ENCODE peak calls at places on chromosomes 12 and 14, in eight cellular contexts. One of them, this sample, is unnamed.

GRCh38 chr12:11015775-11016430 is 6.5 kb downstream of the TAS2R19 start:
- DNase-seq in SW 1271: no peak
- DNase-seq in midbrain: no peak
- DNase-seq in NCI-H748 treated with DMSO at 0.1 percent for 48 hours: no peak
- DNase-seq in NCI-H2029: no peak
- DNase-seq in fibroblast of lung: no peak
- DNase-seq in right lobe of liver: no peak
- DNase-seq in stimulated activated naive CD4-positive, alpha-beta T cell treated with Interleukin-2 at 50 U/mL for 16 hours: no peak
- DNase-seq in this sample: no peak

GRCh38 chr12:97097734-97098133 is 190.7 kb downstream of the NEDD1 start:
- DNase-seq in midbrain: no peak
- DNase-seq in fibroblast of lung: no peak
- DNase-seq in SW 1271: no peak
- DNase-seq in right lobe of liver: no peak
- DNase-seq in NCI-H2029: no peak
- DNase-seq in stimulated activated naive CD4-positive, alpha-beta T cell treated with Interleukin-2 at 50 U/mL for 16 hours: no peak
- DNase-seq in NCI-H748 treated with DMSO at 0.1 percent for 48 hours: no peak
- DNase-seq in this sample: no peak

GRCh38 chr12:26869908-26870459 is 37.0 kb upstream of the ITPR2 start:
- DNase-seq in fibroblast of lung: no peak
- DNase-seq in SW 1271: no peak
- DNase-seq in stimulated activated naive CD4-positive, alpha-beta T cell treated with Interleukin-2 at 50 U/mL for 16 hours: no peak
- DNase-seq in midbrain: no peak
- DNase-seq in right lobe of liver: no peak
- DNase-seq in NCI-H748 treated with DMSO at 0.1 percent for 48 hours: no peak
- DNase-seq in NCI-H2029: peak
- DNase-seq in this sample: no peak

GRCh38 chr12:124545508-124546418 is 21.6 kb downstream of the NCOR2 start:
- DNase-seq in NCI-H748 treated with DMSO at 0.1 percent for 48 hours: no peak
- DNase-seq in fibroblast of lung: peak
- DNase-seq in right lobe of liver: no peak
- DNase-seq in NCI-H2029: no peak
- DNase-seq in midbrain: no peak
- DNase-seq in stimulated activated naive CD4-positive, alpha-beta T cell treated with Interleukin-2 at 50 U/mL for 16 hours: peak
- DNase-seq in SW 1271: no peak
- DNase-seq in this sample: peak

GRCh38 chr14:54812661-54813060 is 90.0 kb downstream of the GCH1 start:
- DNase-seq in SW 1271: no peak
- DNase-seq in fibroblast of lung: no peak
- DNase-seq in midbrain: no peak
- DNase-seq in right lobe of liver: no peak
- DNase-seq in stimulated activated naive CD4-positive, alpha-beta T cell treated with Interleukin-2 at 50 U/mL for 16 hours: no peak
- DNase-seq in NCI-H2029: no peak
- DNase-seq in NCI-H748 treated with DMSO at 0.1 percent for 48 hours: no peak
- DNase-seq in this sample: no peak

GRCh38 chr14:102510616-102511520 is 1.3 kb upstream of the ANKRD9 start:
- DNase-seq in stimulated activated naive CD4-positive, alpha-beta T cell treated with Interleukin-2 at 50 U/mL for 16 hours: no peak
- DNase-seq in SW 1271: no peak
- DNase-seq in midbrain: no peak
- DNase-seq in fibroblast of lung: no peak
- DNase-seq in NCI-H748 treated with DMSO at 0.1 percent for 48 hours: no peak
- DNase-seq in right lobe of liver: no peak
- DNase-seq in NCI-H2029: peak
- DNase-seq in this sample: no peak

GRCh38 chr14:69260246-69260978 is 454 bp downstream of the GALNT16 start:
- DNase-seq in SW 1271: no peak
- DNase-seq in fibroblast of lung: peak
- DNase-seq in NCI-H748 treated with DMSO at 0.1 percent for 48 hours: no peak
- DNase-seq in stimulated activated naive CD4-positive, alpha-beta T cell treated with Interleukin-2 at 50 U/mL for 16 hours: no peak
- DNase-seq in right lobe of liver: no peak
- DNase-seq in NCI-H2029: no peak
- DNase-seq in midbrain: no peak
- DNase-seq in this sample: no peak

GRCh38 chr12:75825686-75826085 is 205.9 kb downstream of the PHLDA1 start:
- DNase-seq in stimulated activated naive CD4-positive, alpha-beta T cell treated with Interleukin-2 at 50 U/mL for 16 hours: no peak
- DNase-seq in SW 1271: no peak
- DNase-seq in NCI-H748 treated with DMSO at 0.1 percent for 48 hours: no peak
- DNase-seq in right lobe of liver: no peak
- DNase-seq in NCI-H2029: no peak
- DNase-seq in fibroblast of lung: peak
- DNase-seq in midbrain: no peak
- DNase-seq in this sample: no peak

GRCh38 chr14:21795456-21795855 is 121.8 kb upstream of the OR4E1 start:
- DNase-seq in NCI-H2029: no peak
- DNase-seq in NCI-H748 treated with DMSO at 0.1 percent for 48 hours: no peak
- DNase-seq in fibroblast of lung: no peak
- DNase-seq in right lobe of liver: no peak
- DNase-seq in stimulated activated naive CD4-positive, alpha-beta T cell treated with Interleukin-2 at 50 U/mL for 16 hours: no peak
- DNase-seq in midbrain: no peak
- DNase-seq in SW 1271: no peak
- DNase-seq in this sample: no peak

GRCh38 chr12:75913502-75914110 is 118.0 kb downstream of the PHLDA1 start:
- DNase-seq in right lobe of liver: no peak
- DNase-seq in SW 1271: no peak
- DNase-seq in NCI-H748 treated with DMSO at 0.1 percent for 48 hours: no peak
- DNase-seq in midbrain: no peak
- DNase-seq in fibroblast of lung: peak
- DNase-seq in stimulated activated naive CD4-positive, alpha-beta T cell treated with Interleukin-2 at 50 U/mL for 16 hours: peak
- DNase-seq in NCI-H2029: no peak
- DNase-seq in this sample: peak

GRCh38 chr14:51087024-51087423 is 7.9 kb downstream of the TRIM9 start:
- DNase-seq in fibroblast of lung: peak
- DNase-seq in stimulated activated naive CD4-positive, alpha-beta T cell treated with Interleukin-2 at 50 U/mL for 16 hours: no peak
- DNase-seq in SW 1271: no peak
- DNase-seq in NCI-H2029: peak
- DNase-seq in NCI-H748 treated with DMSO at 0.1 percent for 48 hours: peak
- DNase-seq in midbrain: no peak
- DNase-seq in right lobe of liver: no peak
- DNase-seq in this sample: peak

GRCh38 chr14:96424104-96424989 is 32.4 kb downstream of the AK7 start:
- DNase-seq in fibroblast of lung: peak
- DNase-seq in NCI-H2029: peak
- DNase-seq in right lobe of liver: peak
- DNase-seq in stimulated activated naive CD4-positive, alpha-beta T cell treated with Interleukin-2 at 50 U/mL for 16 hours: no peak
- DNase-seq in NCI-H748 treated with DMSO at 0.1 percent for 48 hours: peak
- DNase-seq in midbrain: peak
- DNase-seq in SW 1271: peak
- DNase-seq in this sample: peak

GRCh38 chr12:99453831-99454538 is 193.6 kb upstream of the GARIN6 start:
- DNase-seq in NCI-H748 treated with DMSO at 0.1 percent for 48 hours: no peak
- DNase-seq in midbrain: no peak
- DNase-seq in right lobe of liver: no peak
- DNase-seq in stimulated activated naive CD4-positive, alpha-beta T cell treated with Interleukin-2 at 50 U/mL for 16 hours: no peak
- DNase-seq in fibroblast of lung: peak
- DNase-seq in SW 1271: no peak
- DNase-seq in NCI-H2029: no peak
- DNase-seq in this sample: no peak

GRCh38 chr12:42410345-42410744 is 84.4 kb downstream of the PPHLN1 start:
- DNase-seq in midbrain: no peak
- DNase-seq in NCI-H2029: no peak
- DNase-seq in stimulated activated naive CD4-positive, alpha-beta T cell treated with Interleukin-2 at 50 U/mL for 16 hours: no peak
- DNase-seq in SW 1271: no peak
- DNase-seq in NCI-H748 treated with DMSO at 0.1 percent for 48 hours: no peak
- DNase-seq in right lobe of liver: no peak
- DNase-seq in fibroblast of lung: peak
- DNase-seq in this sample: no peak

GRCh38 chr14:71586131-71586893 is 345.9 kb upstream of the RGS6 start:
- DNase-seq in NCI-H748 treated with DMSO at 0.1 percent for 48 hours: peak
- DNase-seq in stimulated activated naive CD4-positive, alpha-beta T cell treated with Interleukin-2 at 50 U/mL for 16 hours: no peak
- DNase-seq in right lobe of liver: no peak
- DNase-seq in SW 1271: no peak
- DNase-seq in fibroblast of lung: peak
- DNase-seq in NCI-H2029: no peak
- DNase-seq in midbrain: peak
- DNase-seq in this sample: no peak

GRCh38 chr14:67961676-67962075 is 142.1 kb downstream of the RAD51B start:
- DNase-seq in right lobe of liver: no peak
- DNase-seq in NCI-H2029: no peak
- DNase-seq in SW 1271: no peak
- DNase-seq in midbrain: no peak
- DNase-seq in stimulated activated naive CD4-positive, alpha-beta T cell treated with Interleukin-2 at 50 U/mL for 16 hours: no peak
- DNase-seq in fibroblast of lung: no peak
- DNase-seq in NCI-H748 treated with DMSO at 0.1 percent for 48 hours: no peak
- DNase-seq in this sample: no peak

GRCh38 chr14:39431416-39432178 is 636 bp downstream of the FBXO33 start:
- DNase-seq in SW 1271: no peak
- DNase-seq in NCI-H2029: peak
- DNase-seq in NCI-H748 treated with DMSO at 0.1 percent for 48 hours: peak
- DNase-seq in fibroblast of lung: peak
- DNase-seq in midbrain: peak
- DNase-seq in right lobe of liver: peak
- DNase-seq in stimulated activated naive CD4-positive, alpha-beta T cell treated with Interleukin-2 at 50 U/mL for 16 hours: peak
- DNase-seq in this sample: peak

GRCh38 chr12:114636723-114637480 is 47.1 kb downstream of the TBX3 start:
- DNase-seq in right lobe of liver: no peak
- DNase-seq in NCI-H2029: no peak
- DNase-seq in SW 1271: no peak
- DNase-seq in fibroblast of lung: no peak
- DNase-seq in stimulated activated naive CD4-positive, alpha-beta T cell treated with Interleukin-2 at 50 U/mL for 16 hours: no peak
- DNase-seq in midbrain: no peak
- DNase-seq in NCI-H748 treated with DMSO at 0.1 percent for 48 hours: no peak
- DNase-seq in this sample: no peak

GRCh38 chr14:29215853-29216252 is 449.3 kb downstream of the FOXG1 start:
- DNase-seq in SW 1271: no peak
- DNase-seq in right lobe of liver: no peak
- DNase-seq in NCI-H2029: no peak
- DNase-seq in fibroblast of lung: peak
- DNase-seq in midbrain: no peak
- DNase-seq in NCI-H748 treated with DMSO at 0.1 percent for 48 hours: peak
- DNase-seq in stimulated activated naive CD4-positive, alpha-beta T cell treated with Interleukin-2 at 50 U/mL for 16 hours: no peak
- DNase-seq in this sample: no peak

GRCh38 chr14:85112762-85113161 is 417.2 kb upstream of the FLRT2 start:
- DNase-seq in stimulated activated naive CD4-positive, alpha-beta T cell treated with Interleukin-2 at 50 U/mL for 16 hours: no peak
- DNase-seq in right lobe of liver: no peak
- DNase-seq in SW 1271: no peak
- DNase-seq in NCI-H2029: no peak
- DNase-seq in midbrain: no peak
- DNase-seq in NCI-H748 treated with DMSO at 0.1 percent for 48 hours: no peak
- DNase-seq in fibroblast of lung: no peak
- DNase-seq in this sample: no peak

GRCh38 chr14:51884086-51884927 is 23.9 kb downstream of the GNG2 start:
- DNase-seq in stimulated activated naive CD4-positive, alpha-beta T cell treated with Interleukin-2 at 50 U/mL for 16 hours: no peak
- DNase-seq in NCI-H2029: no peak
- DNase-seq in SW 1271: no peak
- DNase-seq in midbrain: no peak
- DNase-seq in right lobe of liver: no peak
- DNase-seq in NCI-H748 treated with DMSO at 0.1 percent for 48 hours: no peak
- DNase-seq in fibroblast of lung: peak
- DNase-seq in this sample: no peak

GRCh38 chr12:3083949-3084348 is 6.8 kb downstream of the TSPAN9 start:
- DNase-seq in fibroblast of lung: no peak
- DNase-seq in NCI-H2029: no peak
- DNase-seq in right lobe of liver: peak
- DNase-seq in midbrain: no peak
- DNase-seq in NCI-H748 treated with DMSO at 0.1 percent for 48 hours: no peak
- DNase-seq in SW 1271: no peak
- DNase-seq in stimulated activated naive CD4-positive, alpha-beta T cell treated with Interleukin-2 at 50 U/mL for 16 hours: no peak
- DNase-seq in this sample: no peak

GRCh38 chr12:119994892-119995658 is 6.0 kb downstream of the BICDL1 start:
- DNase-seq in NCI-H2029: no peak
- DNase-seq in NCI-H748 treated with DMSO at 0.1 percent for 48 hours: no peak
- DNase-seq in SW 1271: no peak
- DNase-seq in fibroblast of lung: no peak
- DNase-seq in midbrain: no peak
- DNase-seq in right lobe of liver: no peak
- DNase-seq in stimulated activated naive CD4-positive, alpha-beta T cell treated with Interleukin-2 at 50 U/mL for 16 hours: no peak
- DNase-seq in this sample: peak

GRCh38 chr12:113903381-113903863 is 62.7 kb downstream of the RBM19 start:
- DNase-seq in right lobe of liver: no peak
- DNase-seq in NCI-H748 treated with DMSO at 0.1 percent for 48 hours: no peak
- DNase-seq in fibroblast of lung: peak
- DNase-seq in SW 1271: no peak
- DNase-seq in midbrain: no peak
- DNase-seq in stimulated activated naive CD4-positive, alpha-beta T cell treated with Interleukin-2 at 50 U/mL for 16 hours: no peak
- DNase-seq in NCI-H2029: no peak
- DNase-seq in this sample: no peak

GRCh38 chr12:42473130-42473529 is 116.4 kb downstream of the PRICKLE1 start:
- DNase-seq in NCI-H2029: no peak
- DNase-seq in right lobe of liver: no peak
- DNase-seq in midbrain: no peak
- DNase-seq in stimulated activated naive CD4-positive, alpha-beta T cell treated with Interleukin-2 at 50 U/mL for 16 hours: no peak
- DNase-seq in SW 1271: no peak
- DNase-seq in NCI-H748 treated with DMSO at 0.1 percent for 48 hours: no peak
- DNase-seq in fibroblast of lung: peak
- DNase-seq in this sample: no peak

GRCh38 chr14:100375273-100375962 is 52.3 kb downstream of the SLC25A47 start:
- DNase-seq in right lobe of liver: peak
- DNase-seq in midbrain: no peak
- DNase-seq in NCI-H748 treated with DMSO at 0.1 percent for 48 hours: no peak
- DNase-seq in fibroblast of lung: peak
- DNase-seq in stimulated activated naive CD4-positive, alpha-beta T cell treated with Interleukin-2 at 50 U/mL for 16 hours: peak
- DNase-seq in SW 1271: no peak
- DNase-seq in NCI-H2029: no peak
- DNase-seq in this sample: no peak

GRCh38 chr12:113347-113746 is 46.8 kb downstream of the IQSEC3 start:
- DNase-seq in SW 1271: no peak
- DNase-seq in fibroblast of lung: no peak
- DNase-seq in NCI-H2029: no peak
- DNase-seq in midbrain: no peak
- DNase-seq in NCI-H748 treated with DMSO at 0.1 percent for 48 hours: no peak
- DNase-seq in right lobe of liver: no peak
- DNase-seq in stimulated activated naive CD4-positive, alpha-beta T cell treated with Interleukin-2 at 50 U/mL for 16 hours: no peak
- DNase-seq in this sample: no peak

GRCh38 chr12:70592664-70593063 is 44.6 kb downstream of the PTPRB start:
- DNase-seq in SW 1271: no peak
- DNase-seq in right lobe of liver: no peak
- DNase-seq in NCI-H2029: no peak
- DNase-seq in midbrain: no peak
- DNase-seq in fibroblast of lung: no peak
- DNase-seq in NCI-H748 treated with DMSO at 0.1 percent for 48 hours: no peak
- DNase-seq in stimulated activated naive CD4-positive, alpha-beta T cell treated with Interleukin-2 at 50 U/mL for 16 hours: no peak
- DNase-seq in this sample: no peak

GRCh38 chr12:120534703-120535655 is 823 bp downstream of the RNF10 start:
- DNase-seq in fibroblast of lung: peak
- DNase-seq in stimulated activated naive CD4-positive, alpha-beta T cell treated with Interleukin-2 at 50 U/mL for 16 hours: peak
- DNase-seq in NCI-H748 treated with DMSO at 0.1 percent for 48 hours: peak
- DNase-seq in NCI-H2029: no peak
- DNase-seq in midbrain: no peak
- DNase-seq in right lobe of liver: peak
- DNase-seq in SW 1271: no peak
- DNase-seq in this sample: peak

GRCh38 chr12:113933201-113933786 is 32.8 kb downstream of the RBM19 start:
- DNase-seq in midbrain: peak
- DNase-seq in SW 1271: no peak
- DNase-seq in NCI-H748 treated with DMSO at 0.1 percent for 48 hours: no peak
- DNase-seq in fibroblast of lung: peak
- DNase-seq in right lobe of liver: no peak
- DNase-seq in stimulated activated naive CD4-positive, alpha-beta T cell treated with Interleukin-2 at 50 U/mL for 16 hours: no peak
- DNase-seq in NCI-H2029: no peak
- DNase-seq in this sample: no peak

This sample was measured in RPMI8226.